ENCODE peak calls at places on chromosome 20, in four cellular contexts. B is uterus, L is A549, R is HepG2. U is an unnamed sample.
A peak's percentile ranks its signal among the peaks of the same experiment; 100 is the strongest.

GRCh38 chr20:58584051-58584824 is 66.8 kb upstream of the STX16 start:
- DNase-seq in B (peak; percentile 9), L (no peak), R (no peak), U (no peak)

GRCh38 chr20:48724891-48725588 is 102.8 kb downstream of the PREX1 start:
- DNase-seq in B (no peak), L (no peak), R (no peak), U (no peak)

GRCh38 chr20:3686867-3687321 is 5.1 kb upstream of the ADAM33 start:
- DNase-seq in B (peak; percentile 94), L (no peak), R (no peak), U (no peak)

GRCh38 chr20:51759769-51760510 is 8.2 kb downstream of the ATP9A start:
- DNase-seq in B (no peak), L (no peak), R (peak; percentile 64), U (no peak)

GRCh38 chr20:35663813-35664543 is 722 bp downstream of the CPNE1 start:
- DNase-seq in B (peak; percentile 30), L (peak; percentile 51), R (peak; percentile 61), U (peak; percentile 59)

GRCh38 chr20:46992640-46993035 is 98.0 kb downstream of the EYA2 start:
- DNase-seq in B (no peak), L (no peak), R (no peak), U (no peak)

GRCh38 chr20:32201296-32201976 is 6.1 kb downstream of the PLAGL2 start:
- DNase-seq in B (no peak), L (no peak), R (no peak), U (no peak)

GRCh38 chr20:17662333-17663039 is 19.6 kb downstream of the RRBP1 start:
- DNase-seq in B (peak; percentile 50), L (no peak), R (no peak), U (peak; percentile 53)

GRCh38 chr20:56454754-56455153 is 13.7 kb upstream of the RTF2 start:
- DNase-seq in B (no peak), L (no peak), R (no peak), U (no peak)

GRCh38 chr20:8094415-8094818 is 37.6 kb upstream of the PLCB1 start:
- DNase-seq in B (peak; percentile 81), L (peak; percentile 26), R (no peak), U (peak; percentile 33)

GRCh38 chr20:745683-746301 is 22.5 kb downstream of the SLC52A3 start:
- DNase-seq in B (no peak), L (peak; percentile 52), R (no peak), U (no peak)

GRCh38 chr20:34575756-34576155 is 17.2 kb downstream of the MAP1LC3A start:
- DNase-seq in B (no peak), L (no peak), R (no peak), U (no peak)

GRCh38 chr20:49234831-49235230 is 15.6 kb downstream of the DDX27 start:
- DNase-seq in B (no peak), L (no peak), R (no peak), U (no peak)

GRCh38 chr20:16095241-16095640 is 478.0 kb downstream of the KIF16B start:
- DNase-seq in B (no peak), L (no peak), R (no peak), U (no peak)

GRCh38 chr20:48205281-48205782 is 420.1 kb upstream of the SULF2 start:
- DNase-seq in B (no peak), L (no peak), R (no peak), U (no peak)

GRCh38 chr20:47857142-47857993 is 72.1 kb upstream of the SULF2 start:
- DNase-seq in B (peak; percentile 92), L (no peak), R (peak; percentile 26), U (no peak)

GRCh38 chr20:47815866-47816265 is 30.6 kb upstream of the SULF2 start:
- DNase-seq in B (no peak), L (no peak), R (no peak), U (no peak)

GRCh38 chr20:18739785-18740184 is 73.8 kb upstream of the SCP2D1 start:
- DNase-seq in B (peak; percentile 95), L (no peak), R (no peak), U (no peak)

GRCh38 chr20:32543570-32544259 is 41.4 kb downstream of the NOL4L start:
- DNase-seq in B (no peak), L (no peak), R (peak; percentile 97), U (no peak)

GRCh38 chr20:8127553-8128255 is 4.4 kb upstream of the PLCB1 start:
- DNase-seq in B (no peak), L (no peak), R (no peak), U (no peak)

GRCh38 chr20:51183443-51183842 is 160.5 kb upstream of the KCNG1 start:
- DNase-seq in B (no peak), L (no peak), R (no peak), U (no peak)

GRCh38 chr20:22447448-22447778 is 137.0 kb downstream of the FOXA2 start:
- DNase-seq in B (no peak), L (no peak), R (no peak), U (no peak)

GRCh38 chr20:42567409-42567808 is 622.3 kb downstream of the PTPRT start:
- DNase-seq in B (no peak), L (no peak), R (no peak), U (no peak)

GRCh38 chr20:58706150-58706892 is 13.7 kb downstream of the NPEPL1 start:
- DNase-seq in B (no peak), L (no peak), R (no peak), U (peak; percentile 31)

GRCh38 chr20:11231742-11232141 is 557.9 kb upstream of the JAG1 start:
- DNase-seq in B (no peak), L (no peak), R (no peak), U (no peak)

GRCh38 chr20:63172726-63173125 is 43.2 kb downstream of the YTHDF1 start:
- DNase-seq in B (no peak), L (peak; percentile 42), R (peak; percentile 52), U (no peak)

GRCh38 chr20:51696304-51697118 is 71.7 kb downstream of the ATP9A start:
- DNase-seq in B (peak; percentile 51), L (no peak), R (no peak), U (no peak)

GRCh38 chr20:10430000-10430466 is 4.0 kb downstream of the MKKS start:
- DNase-seq in B (no peak), L (peak; percentile 80), R (peak; percentile 80), U (no peak)

GRCh38 chr20:57451759-57452661 is 60.8 kb downstream of the RBM38 start:
- DNase-seq in B (no peak), L (no peak), R (no peak), U (no peak)

GRCh38 chr20:50562262-50562701 is 52.1 kb downstream of the PTPN1 start:
- DNase-seq in B (no peak), L (no peak), R (no peak), U (no peak)

GRCh38 chr20:16816192-16816591 is 68.0 kb downstream of the OTOR start:
- DNase-seq in B (no peak), L (no peak), R (no peak), U (no peak)

GRCh38 chr20:63298731-63299312 is 5.8 kb downstream of the COL20A1 start:
- DNase-seq in B (no peak), L (no peak), R (no peak), U (no peak)

GRCh38 chr20:4795394-4795793 is 73.7 kb downstream of the PRND start:
- DNase-seq in B (no peak), L (peak; percentile 70), R (peak; percentile 29), U (no peak)

GRCh38 chr20:48202774-48203173 is 417.5 kb upstream of the SULF2 start:
- DNase-seq in B (no peak), L (no peak), R (no peak), U (no peak)

GRCh38 chr20:59268827-59269226 is 31.6 kb upstream of the EDN3 start:
- DNase-seq in B (no peak), L (no peak), R (no peak), U (no peak)

GRCh38 chr20:16803965-16804792 is 56.0 kb downstream of the OTOR start:
- DNase-seq in B (no peak), L (peak; percentile 54), R (peak; percentile 47), U (no peak)

GRCh38 chr20:43961541-43962471 is 47.2 kb downstream of the TOX2 start:
- DNase-seq in B (no peak), L (no peak), R (no peak), U (no peak)

DNA sequence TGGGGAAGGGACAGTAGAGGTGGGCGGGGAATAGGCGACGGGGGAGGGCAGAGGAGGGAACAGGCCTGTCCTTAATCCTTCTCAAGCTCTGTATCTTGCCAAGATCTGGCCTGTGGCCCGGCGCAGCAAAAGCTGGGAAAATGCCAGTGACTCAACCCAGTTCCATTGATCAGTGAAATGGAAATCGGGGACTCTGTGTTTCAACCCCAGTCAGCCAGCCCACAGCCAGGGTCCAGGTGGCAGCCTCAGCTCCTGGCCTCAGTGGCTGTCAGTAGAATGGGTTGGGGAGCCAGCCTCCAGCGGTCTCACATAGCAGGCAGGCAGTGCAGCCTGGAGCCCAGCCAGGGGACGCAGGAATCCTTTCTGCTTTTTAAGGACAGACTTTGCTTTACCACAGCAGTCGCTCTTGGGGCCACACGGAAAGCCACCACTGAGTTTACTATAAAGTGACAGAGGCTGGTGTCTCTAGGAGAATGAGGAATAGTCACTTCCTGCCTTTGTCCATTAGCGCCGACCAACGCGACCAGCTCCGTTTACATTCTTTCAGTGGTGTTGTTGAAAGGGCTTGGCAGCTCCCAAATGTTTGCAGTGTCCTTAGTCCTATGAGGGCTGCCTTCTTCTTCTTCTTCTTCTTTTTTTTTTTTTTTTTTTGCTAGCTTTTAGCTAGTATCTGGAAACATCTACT is 128.1 kb downstream of the RIN2 start:
- DNase-seq in B (peak; percentile 33), L (peak; percentile 84), R (peak; percentile 73), U (peak; percentile 81)
- TF ChIP-seq POLR2A in B (no peak), L (peak; percentile 29), R (no peak), U (peak; percentile 23)

DNA sequence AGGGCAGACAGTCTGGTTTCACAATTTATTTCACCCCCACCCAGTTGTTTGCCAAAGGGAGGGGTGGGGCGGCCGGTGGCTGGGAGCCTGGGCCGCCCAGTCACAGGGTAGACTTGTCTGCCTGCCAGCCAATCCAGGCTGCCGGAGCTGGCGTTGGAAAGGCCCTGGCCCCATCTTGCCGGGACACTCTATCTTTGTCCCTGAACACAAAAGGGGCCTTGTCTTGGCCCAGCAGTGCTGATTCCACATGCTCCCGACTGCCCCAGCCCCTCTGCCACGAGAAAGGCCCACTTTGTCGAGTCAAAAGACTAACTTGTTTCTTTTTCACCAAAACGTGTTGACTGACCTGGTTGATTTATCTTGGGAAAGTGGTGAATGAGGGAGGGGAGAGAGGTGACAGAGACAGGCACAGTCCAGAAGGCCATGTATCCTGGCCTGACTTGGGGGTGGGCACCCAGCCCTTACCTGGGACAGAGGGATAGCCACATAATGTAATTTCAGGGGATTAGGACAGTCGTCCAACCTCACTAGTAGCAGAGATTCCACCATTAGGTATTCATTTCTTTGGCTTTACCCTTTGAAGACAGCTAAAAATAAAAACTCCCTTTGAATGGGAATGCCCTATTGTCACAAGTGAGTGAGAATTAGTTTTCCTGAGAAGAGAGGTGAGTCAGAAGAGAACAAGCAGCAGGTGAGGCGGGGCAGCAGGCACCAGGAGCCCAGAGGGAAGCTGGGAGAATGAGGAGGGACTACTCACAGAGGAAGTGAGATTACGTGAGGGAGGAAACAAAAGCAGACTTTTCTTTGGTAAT is 67.0 kb upstream of the SIRPA start:
- DNase-seq in B (no peak), L (peak; percentile 58), R (peak; percentile 99), U (peak; percentile 81)
- H3K4me1 ChIP-seq in B (no peaks in the 10 kb centered on the region), L (peaks cover 36% of the 10 kb centered on the region), R (peaks cover 48% of the 10 kb centered on the region), U (no peaks in the 10 kb centered on the region)

GRCh38 chr20:37343212-37343993 is 2.5 kb upstream of the SRC start:
- DNase-seq in B (no peak), L (peak; percentile 59), R (peak; percentile 53), U (no peak)
- TF ChIP-seq POLR2A in B (no peak), L (no peak), R (no peak), U (no peak)

DNA sequence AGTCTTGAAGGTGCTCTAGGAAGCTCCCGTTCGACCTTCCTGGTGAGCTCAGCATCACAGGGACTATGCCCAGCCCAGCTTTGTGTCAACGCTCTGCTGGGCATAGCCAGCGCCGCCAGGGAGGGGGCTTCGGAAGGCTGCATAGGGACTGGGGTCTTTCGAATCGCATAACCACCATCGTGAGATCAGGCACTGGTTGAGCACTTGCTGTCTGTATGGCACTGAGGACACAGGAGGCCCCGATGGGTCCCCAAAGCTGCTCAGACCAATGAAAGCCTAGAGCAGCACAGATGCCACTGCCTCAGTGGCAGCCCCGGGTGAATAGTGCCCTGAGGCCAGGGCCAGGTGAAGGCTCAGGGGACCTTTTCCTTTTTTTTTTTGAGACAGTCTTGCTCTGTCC is 96.7 kb downstream of the TAF4 start:
- DNase-seq in B (no peak), L (no peak), R (no peak), U (no peak)
- H3K4me1 ChIP-seq in B (no peaks in the 10 kb centered on the region), L (no peaks in the 10 kb centered on the region), R (peaks cover 29% of the 10 kb centered on the region), U (no peaks in the 10 kb centered on the region)